ENCODE peak calls at places on chromosomes 6 and 20, in ten cellular contexts. One of them, this sample, is unnamed.

GRCh38 chr6:63677282-63677681 is 41.7 kb downstream of the PHF3 start:
- DNase-seq in A549: no peak
- DNase-seq in dorsolateral prefrontal cortex: no peak
- DNase-seq in AG04450: no peak
- DNase-seq in uterus: no peak
- DNase-seq in tibial nerve: no peak
- DNase-seq in cardiac fibroblast: peak
- DNase-seq in left lung: no peak
- DNase-seq in iPS DF 6.9: no peak
- DNase-seq in GM12865: no peak
- DNase-seq in this sample: no peak

GRCh38 chr20:45611054-45611453 is 18.5 kb upstream of the WFDC10A start:
- DNase-seq in dorsolateral prefrontal cortex: no peak
- DNase-seq in GM12865: no peak
- DNase-seq in A549: no peak
- DNase-seq in cardiac fibroblast: peak
- DNase-seq in AG04450: peak
- DNase-seq in uterus: no peak
- DNase-seq in left lung: no peak
- DNase-seq in tibial nerve: no peak
- DNase-seq in iPS DF 6.9: no peak
- DNase-seq in this sample: peak

GRCh38 chr6:35083507-35083906 is 57.6 kb downstream of the TCP11 start:
- DNase-seq in left lung: no peak
- DNase-seq in iPS DF 6.9: no peak
- DNase-seq in dorsolateral prefrontal cortex: no peak
- DNase-seq in uterus: no peak
- DNase-seq in GM12865: no peak
- DNase-seq in tibial nerve: no peak
- DNase-seq in A549: no peak
- DNase-seq in AG04450: no peak
- DNase-seq in cardiac fibroblast: no peak
- DNase-seq in this sample: no peak

GRCh38 chr6:45657243-45657642 is 279.5 kb upstream of the SUPT3H start:
- DNase-seq in dorsolateral prefrontal cortex: no peak
- DNase-seq in cardiac fibroblast: peak
- DNase-seq in uterus: no peak
- DNase-seq in left lung: no peak
- DNase-seq in GM12865: no peak
- DNase-seq in iPS DF 6.9: no peak
- DNase-seq in AG04450: no peak
- DNase-seq in tibial nerve: no peak
- DNase-seq in A549: no peak
- DNase-seq in this sample: no peak

GRCh38 chr6:46246081-46246480 is 75.3 kb upstream of the ENPP5 start:
- DNase-seq in uterus: no peak
- DNase-seq in AG04450: no peak
- DNase-seq in iPS DF 6.9: no peak
- DNase-seq in cardiac fibroblast: peak
- DNase-seq in tibial nerve: no peak
- DNase-seq in GM12865: no peak
- DNase-seq in dorsolateral prefrontal cortex: no peak
- DNase-seq in left lung: no peak
- DNase-seq in A549: no peak
- DNase-seq in this sample: no peak

GRCh38 chr6:155120034-155120433 is 124.9 kb downstream of the TIAM2 start:
- DNase-seq in A549: no peak
- DNase-seq in left lung: no peak
- DNase-seq in cardiac fibroblast: no peak
- DNase-seq in GM12865: no peak
- DNase-seq in iPS DF 6.9: peak
- DNase-seq in dorsolateral prefrontal cortex: no peak
- DNase-seq in AG04450: no peak
- DNase-seq in uterus: no peak
- DNase-seq in tibial nerve: no peak
- DNase-seq in this sample: no peak

GRCh38 chr6:33439956-33440648 is 14.3 kb upstream of the ZBTB9 start:
- DNase-seq in uterus: no peak
- DNase-seq in AG04450: no peak
- DNase-seq in dorsolateral prefrontal cortex: no peak
- DNase-seq in left lung: no peak
- DNase-seq in cardiac fibroblast: no peak
- DNase-seq in iPS DF 6.9: no peak
- DNase-seq in tibial nerve: no peak
- DNase-seq in A549: no peak
- DNase-seq in GM12865: no peak
- DNase-seq in this sample: no peak

GRCh38 chr6:108526739-108527174 is 34.0 kb upstream of the FOXO3 start:
- DNase-seq in tibial nerve: no peak
- DNase-seq in AG04450: peak
- DNase-seq in left lung: no peak
- DNase-seq in uterus: no peak
- DNase-seq in iPS DF 6.9: no peak
- DNase-seq in GM12865: peak
- DNase-seq in dorsolateral prefrontal cortex: no peak
- DNase-seq in A549: peak
- DNase-seq in cardiac fibroblast: peak
- DNase-seq in this sample: no peak

GRCh38 chr6:23073851-23074250 is 504.5 kb downstream of the HDGFL1 start:
- DNase-seq in GM12865: no peak
- DNase-seq in iPS DF 6.9: no peak
- DNase-seq in cardiac fibroblast: peak
- DNase-seq in A549: no peak
- DNase-seq in AG04450: peak
- DNase-seq in dorsolateral prefrontal cortex: no peak
- DNase-seq in left lung: no peak
- DNase-seq in uterus: no peak
- DNase-seq in tibial nerve: no peak
- DNase-seq in this sample: no peak

GRCh38 chr6:113539202-113539601 is 317.9 kb upstream of the MARCKS start:
- DNase-seq in dorsolateral prefrontal cortex: no peak
- DNase-seq in cardiac fibroblast: no peak
- DNase-seq in GM12865: no peak
- DNase-seq in A549: no peak
- DNase-seq in tibial nerve: no peak
- DNase-seq in AG04450: no peak
- DNase-seq in left lung: no peak
- DNase-seq in uterus: no peak
- DNase-seq in iPS DF 6.9: no peak
- DNase-seq in this sample: no peak

GRCh38 chr6:41591859-41592502 is 45.8 kb downstream of the FOXP4 start:
- DNase-seq in iPS DF 6.9: no peak
- DNase-seq in dorsolateral prefrontal cortex: peak
- DNase-seq in GM12865: peak
- DNase-seq in cardiac fibroblast: peak
- DNase-seq in A549: peak
- DNase-seq in tibial nerve: peak
- DNase-seq in uterus: peak
- DNase-seq in AG04450: peak
- DNase-seq in left lung: no peak
- DNase-seq in this sample: peak

GRCh38 chr6:37517411-37517812 is 17.7 kb upstream of the CCDC167 start:
- DNase-seq in iPS DF 6.9: no peak
- DNase-seq in A549: no peak
- DNase-seq in dorsolateral prefrontal cortex: peak
- DNase-seq in cardiac fibroblast: no peak
- DNase-seq in GM12865: peak
- DNase-seq in AG04450: no peak
- DNase-seq in tibial nerve: no peak
- DNase-seq in uterus: no peak
- DNase-seq in left lung: no peak
- DNase-seq in this sample: peak

GRCh38 chr6:166097914-166098522 is 69.6 kb downstream of the TBXT start:
- DNase-seq in uterus: peak
- DNase-seq in AG04450: peak
- DNase-seq in cardiac fibroblast: peak
- DNase-seq in left lung: peak
- DNase-seq in A549: peak
- DNase-seq in iPS DF 6.9: peak
- DNase-seq in tibial nerve: peak
- DNase-seq in GM12865: peak
- DNase-seq in dorsolateral prefrontal cortex: peak
- DNase-seq in this sample: peak
- H3K4me3 ChIP-seq in uterus: peak
- H3K4me3 ChIP-seq in AG04450: peak
- H3K4me3 ChIP-seq in cardiac fibroblast: peak
- H3K4me3 ChIP-seq in left lung: no peak
- H3K4me3 ChIP-seq in A549: peak
- H3K4me3 ChIP-seq in iPS DF 6.9: no peak
- H3K4me3 ChIP-seq in tibial nerve: peak
- H3K4me3 ChIP-seq in GM12865: no peak
- H3K4me3 ChIP-seq in dorsolateral prefrontal cortex: peak
- H3K4me3 ChIP-seq in this sample: peak

DNA sequence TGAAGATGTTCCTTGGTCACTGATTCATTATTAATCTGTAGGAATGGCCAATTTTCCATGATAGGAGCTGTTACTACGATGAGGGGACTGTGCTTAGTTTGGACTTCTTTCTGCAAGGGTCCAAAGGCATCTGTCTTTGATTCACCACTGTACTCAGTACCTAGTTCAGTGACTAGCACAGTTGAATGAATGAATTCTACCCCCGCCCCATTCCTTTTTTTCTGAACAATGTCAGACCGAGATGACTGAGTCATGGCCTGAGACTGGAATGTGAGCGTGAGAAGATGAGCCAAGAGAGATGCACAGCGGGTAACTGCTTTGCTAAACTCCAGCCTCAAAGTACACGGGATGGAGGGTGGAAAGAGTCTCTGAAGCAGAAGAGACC is 419 bp upstream of the SNHG17 start:
- DNase-seq in AG04450: no peak
- DNase-seq in tibial nerve: no peak
- DNase-seq in A549: no peak
- DNase-seq in uterus: no peak
- DNase-seq in left lung: no peak
- DNase-seq in cardiac fibroblast: peak
- DNase-seq in GM12865: no peak
- DNase-seq in iPS DF 6.9: no peak
- DNase-seq in dorsolateral prefrontal cortex: no peak
- DNase-seq in this sample: no peak
- H3K4me3 ChIP-seq in AG04450: no peak
- H3K4me3 ChIP-seq in tibial nerve: no peak
- H3K4me3 ChIP-seq in A549: no peak
- H3K4me3 ChIP-seq in uterus: no peak
- H3K4me3 ChIP-seq in left lung: no peak
- H3K4me3 ChIP-seq in cardiac fibroblast: no peak
- H3K4me3 ChIP-seq in GM12865: no peak
- H3K4me3 ChIP-seq in iPS DF 6.9: peak
- H3K4me3 ChIP-seq in dorsolateral prefrontal cortex: no peak
- H3K4me3 ChIP-seq in this sample: peak

DNA sequence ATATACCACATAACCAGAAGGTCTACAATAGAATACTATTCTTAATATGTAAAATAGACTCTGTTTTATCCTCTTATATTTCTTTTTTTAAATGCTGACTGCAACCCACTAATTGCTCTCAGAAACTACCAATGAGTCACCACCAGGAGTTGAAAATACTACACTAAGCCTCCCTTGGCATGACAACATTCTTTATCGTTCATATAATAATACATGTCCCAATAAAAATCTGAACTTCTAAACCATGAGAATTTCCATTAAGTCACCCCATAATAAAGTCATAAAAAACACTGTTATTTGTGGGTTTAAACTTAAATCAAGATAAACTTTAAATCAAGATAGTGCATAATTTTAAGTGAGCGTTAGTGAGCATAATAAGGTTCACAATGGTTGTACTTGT is 4.2 kb downstream of the HACE1 start:
- DNase-seq in uterus: no peak
- DNase-seq in iPS DF 6.9: no peak
- DNase-seq in A549: no peak
- DNase-seq in dorsolateral prefrontal cortex: no peak
- DNase-seq in GM12865: no peak
- DNase-seq in tibial nerve: no peak
- DNase-seq in left lung: no peak
- DNase-seq in AG04450: no peak
- DNase-seq in cardiac fibroblast: peak
- DNase-seq in this sample: no peak
- H3K4me3 ChIP-seq in uterus: no peak
- H3K4me3 ChIP-seq in iPS DF 6.9: no peak
- H3K4me3 ChIP-seq in A549: no peak
- H3K4me3 ChIP-seq in dorsolateral prefrontal cortex: no peak
- H3K4me3 ChIP-seq in GM12865: no peak
- H3K4me3 ChIP-seq in tibial nerve: no peak
- H3K4me3 ChIP-seq in left lung: no peak
- H3K4me3 ChIP-seq in AG04450: no peak
- H3K4me3 ChIP-seq in cardiac fibroblast: no peak
- H3K4me3 ChIP-seq in this sample: no peak

GRCh38 chr20:37273988-37274387 is 12.4 kb upstream of the GHRH start:
- DNase-seq in left lung: no peak
- DNase-seq in GM12865: no peak
- DNase-seq in cardiac fibroblast: no peak
- DNase-seq in A549: no peak
- DNase-seq in iPS DF 6.9: no peak
- DNase-seq in AG04450: no peak
- DNase-seq in dorsolateral prefrontal cortex: no peak
- DNase-seq in tibial nerve: no peak
- DNase-seq in uterus: no peak
- DNase-seq in this sample: no peak
- H3K4me3 ChIP-seq in left lung: no peak
- H3K4me3 ChIP-seq in GM12865: no peak
- H3K4me3 ChIP-seq in cardiac fibroblast: no peak
- H3K4me3 ChIP-seq in A549: no peak
- H3K4me3 ChIP-seq in iPS DF 6.9: no peak
- H3K4me3 ChIP-seq in AG04450: no peak
- H3K4me3 ChIP-seq in dorsolateral prefrontal cortex: no peak
- H3K4me3 ChIP-seq in tibial nerve: no peak
- H3K4me3 ChIP-seq in uterus: no peak
- H3K4me3 ChIP-seq in this sample: no peak

DNA sequence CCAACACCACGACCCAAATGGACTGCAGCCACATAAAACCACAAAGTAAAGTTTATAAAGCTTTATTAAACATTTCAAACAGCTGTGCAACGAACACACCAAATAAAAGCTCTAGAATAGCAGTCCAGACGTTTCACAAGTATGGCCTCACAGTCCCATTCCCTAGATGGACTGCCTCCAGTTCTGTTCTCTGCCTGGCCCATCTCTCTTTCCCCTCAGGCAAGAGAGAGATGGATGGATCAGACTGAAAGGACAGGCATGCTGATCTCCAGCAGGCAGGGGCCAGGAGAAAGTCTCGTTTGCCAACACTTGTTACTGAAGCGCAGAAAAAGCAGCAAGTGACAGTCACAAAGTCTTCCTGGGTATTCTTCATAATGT is 3.7 kb upstream of the NNAT start:
- DNase-seq in tibial nerve: no peak
- DNase-seq in left lung: no peak
- DNase-seq in uterus: no peak
- DNase-seq in GM12865: no peak
- DNase-seq in cardiac fibroblast: no peak
- DNase-seq in AG04450: no peak
- DNase-seq in A549: no peak
- DNase-seq in iPS DF 6.9: no peak
- DNase-seq in dorsolateral prefrontal cortex: no peak
- DNase-seq in this sample: no peak
- H3K4me3 ChIP-seq in tibial nerve: no peak
- H3K4me3 ChIP-seq in left lung: no peak
- H3K4me3 ChIP-seq in uterus: no peak
- H3K4me3 ChIP-seq in GM12865: no peak
- H3K4me3 ChIP-seq in cardiac fibroblast: no peak
- H3K4me3 ChIP-seq in AG04450: no peak
- H3K4me3 ChIP-seq in A549: no peak
- H3K4me3 ChIP-seq in iPS DF 6.9: no peak
- H3K4me3 ChIP-seq in dorsolateral prefrontal cortex: no peak
- H3K4me3 ChIP-seq in this sample: no peak

GRCh38 chr6:170296746-170297576 is 6.1 kb upstream of the DLL1 start:
- DNase-seq in A549: no peak
- DNase-seq in tibial nerve: no peak
- DNase-seq in left lung: no peak
- DNase-seq in GM12865: no peak
- DNase-seq in uterus: no peak
- DNase-seq in dorsolateral prefrontal cortex: no peak
- DNase-seq in cardiac fibroblast: no peak
- DNase-seq in iPS DF 6.9: no peak
- DNase-seq in AG04450: no peak
- DNase-seq in this sample: no peak
- H3K4me3 ChIP-seq in A549: no peak
- H3K4me3 ChIP-seq in tibial nerve: no peak
- H3K4me3 ChIP-seq in left lung: no peak
- H3K4me3 ChIP-seq in GM12865: no peak
- H3K4me3 ChIP-seq in uterus: no peak
- H3K4me3 ChIP-seq in dorsolateral prefrontal cortex: peak
- H3K4me3 ChIP-seq in cardiac fibroblast: no peak
- H3K4me3 ChIP-seq in iPS DF 6.9: no peak
- H3K4me3 ChIP-seq in AG04450: no peak
- H3K4me3 ChIP-seq in this sample: no peak